ENCODE peak calls at places on chromosome 21, in five cellular contexts. E, G, B, C and O are unnamed samples.

GRCh38 chr21:14116080-14116481 is 94.7 kb downstream of the LIPI start:
- DNase-seq in B (no peak), C (no peak), E (no peak), G (no peak), O (no peak)

GRCh38 chr21:15775981-15776380 is 46.2 kb downstream of the USP25 start:
- DNase-seq in C (peak; percentile 87), B (no peak), E (no peak), G (peak; percentile 75), O (no peak)

GRCh38 chr21:27570306-27570868 is 603.5 kb upstream of the ADAMTS5 start:
- DNase-seq in G (peak; percentile 17), E (no peak), B (no peak), C (peak; percentile 96), O (no peak)

GRCh38 chr21:15298306-15298705 is 233.5 kb upstream of the NRIP1 start:
- DNase-seq in E (no peak), G (no peak), B (no peak), C (no peak), O (no peak)

GRCh38 chr21:18801468-18801867 is 397.9 kb upstream of the TMPRSS15 start:
- DNase-seq in G (no peak), E (no peak), B (no peak), C (no peak), O (peak; percentile 6)

GRCh38 chr21:14451520-14451919 is 68.6 kb upstream of the HSPA13 start:
- DNase-seq in E (no peak), C (no peak), G (no peak), B (no peak), O (no peak)

GRCh38 chr21:46471514-46471913 is 12.8 kb downstream of the DIP2A start:
- DNase-seq in G (no peak), C (no peak), E (no peak), B (no peak), O (no peak)

GRCh38 chr21:25331286-25331685 is 276.0 kb downstream of the MRPL39 start:
- DNase-seq in G (no peak), B (no peak), C (peak; percentile 78), E (no peak), O (no peak)

GRCh38 chr21:18449586-18449985 is 46.0 kb upstream of the TMPRSS15 start:
- DNase-seq in C (no peak), E (no peak), B (no peak), G (no peak), O (no peak)

GRCh38 chr21:46605759-46606426 is 1.0 kb upstream of the S100B start:
- DNase-seq in E (peak; percentile 43), G (no peak), B (no peak), C (no peak), O (no peak)

GRCh38 chr21:15011967-15012366 is 52.8 kb downstream of the NRIP1 start:
- DNase-seq in B (no peak), G (no peak), C (no peak), E (no peak), O (no peak)

GRCh38 chr21:35051287-35051818 is 2.3 kb upstream of the RUNX1 start:
- DNase-seq in B (peak; percentile 43), E (peak; percentile 76), G (peak; percentile 90), C (peak; percentile 91), O (peak; percentile 82)

GRCh38 chr21:26391166-26391565 is 181.9 kb downstream of the CYYR1 start:
- DNase-seq in G (no peak), E (no peak), C (peak; percentile 16), B (no peak), O (no peak)

GRCh38 chr21:31554511-31555022 is 104.9 kb upstream of the SOD1 start:
- DNase-seq in B (no peak), E (no peak), G (peak; percentile 87), C (peak; percentile 48), O (peak; percentile 67)

GRCh38 chr21:15455819-15456462 is 273.8 kb upstream of the USP25 start:
- DNase-seq in G (no peak), E (no peak), B (no peak), C (no peak), O (no peak)

GRCh38 chr21:31564439-31564838 is 95.1 kb upstream of the SOD1 start:
- DNase-seq in B (no peak), C (peak; percentile 45), G (peak; percentile 86), E (no peak), O (no peak)

GRCh38 chr21:31908106-31909031 is 35.5 kb downstream of the HUNK start:
- DNase-seq in C (no peak), E (no peak), G (no peak), B (no peak), O (peak; percentile 80)

GRCh38 chr21:32726742-32727477 is 903 bp downstream of the SYNJ1 start:
- DNase-seq in G (peak; percentile 65), E (no peak), C (peak; percentile 43), B (peak; percentile 11), O (peak; percentile 18)

GRCh38 chr21:21200939-21201610 is 202.9 kb downstream of the NCAM2 start:
- DNase-seq in B (no peak), E (no peak), G (no peak), C (peak; percentile 65), O (no peak)

GRCh38 chr21:15028186-15028585 is 36.6 kb downstream of the NRIP1 start:
- DNase-seq in B (no peak), G (no peak), E (no peak), C (no peak), O (no peak)

GRCh38 chr21:28636988-28637691 is 355.5 kb downstream of the LTN1 start:
- DNase-seq in E (no peak), B (no peak), G (peak; percentile 57), C (peak; percentile 94), O (no peak)

GRCh38 chr21:46060596-46061061 is 37.3 kb upstream of the COL6A2 start:
- DNase-seq in C (peak; percentile 99), G (peak; percentile 99), E (no peak), B (peak; percentile 39), O (peak; percentile 12)

DNA sequence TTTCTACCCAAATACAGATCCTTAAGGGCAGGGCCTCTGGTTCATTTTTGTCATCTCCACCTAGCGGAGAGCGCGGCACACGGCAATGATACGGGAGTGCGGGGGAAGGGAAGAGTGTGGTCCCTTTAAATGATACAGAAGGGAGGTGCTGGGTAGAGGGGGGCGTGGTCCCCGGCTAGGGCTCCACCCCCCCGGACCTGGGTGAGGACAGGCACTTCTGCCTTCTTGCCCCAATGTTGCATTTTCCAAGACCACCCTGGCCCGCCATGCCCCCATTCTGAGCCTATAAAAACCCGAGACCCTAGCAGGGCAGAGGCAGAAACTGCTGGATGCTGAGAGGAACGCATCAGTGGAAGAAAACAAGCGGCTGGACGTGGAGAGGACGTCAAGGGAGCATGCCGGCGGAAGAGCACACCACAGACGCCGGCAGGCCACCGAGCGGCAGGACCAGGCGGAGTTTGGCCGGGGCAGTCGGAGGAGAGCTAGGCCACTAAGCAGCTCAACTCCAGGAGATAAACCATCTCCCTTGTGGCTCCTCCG is 30.0 kb downstream of the LRRC3 start:
- DNase-seq in G (peak; percentile 43), C (peak; percentile 51), E (peak; percentile 39), B (peak; percentile 51), O (peak; percentile 91)
- H3K4me3 ChIP-seq in G (peak overlapping the region; percentile 43), C (peak overlapping the region; percentile 44), E (no peak overlapping the region), B (peak overlapping the region; percentile 64), O (peak overlapping the region; percentile 71)

DNA sequence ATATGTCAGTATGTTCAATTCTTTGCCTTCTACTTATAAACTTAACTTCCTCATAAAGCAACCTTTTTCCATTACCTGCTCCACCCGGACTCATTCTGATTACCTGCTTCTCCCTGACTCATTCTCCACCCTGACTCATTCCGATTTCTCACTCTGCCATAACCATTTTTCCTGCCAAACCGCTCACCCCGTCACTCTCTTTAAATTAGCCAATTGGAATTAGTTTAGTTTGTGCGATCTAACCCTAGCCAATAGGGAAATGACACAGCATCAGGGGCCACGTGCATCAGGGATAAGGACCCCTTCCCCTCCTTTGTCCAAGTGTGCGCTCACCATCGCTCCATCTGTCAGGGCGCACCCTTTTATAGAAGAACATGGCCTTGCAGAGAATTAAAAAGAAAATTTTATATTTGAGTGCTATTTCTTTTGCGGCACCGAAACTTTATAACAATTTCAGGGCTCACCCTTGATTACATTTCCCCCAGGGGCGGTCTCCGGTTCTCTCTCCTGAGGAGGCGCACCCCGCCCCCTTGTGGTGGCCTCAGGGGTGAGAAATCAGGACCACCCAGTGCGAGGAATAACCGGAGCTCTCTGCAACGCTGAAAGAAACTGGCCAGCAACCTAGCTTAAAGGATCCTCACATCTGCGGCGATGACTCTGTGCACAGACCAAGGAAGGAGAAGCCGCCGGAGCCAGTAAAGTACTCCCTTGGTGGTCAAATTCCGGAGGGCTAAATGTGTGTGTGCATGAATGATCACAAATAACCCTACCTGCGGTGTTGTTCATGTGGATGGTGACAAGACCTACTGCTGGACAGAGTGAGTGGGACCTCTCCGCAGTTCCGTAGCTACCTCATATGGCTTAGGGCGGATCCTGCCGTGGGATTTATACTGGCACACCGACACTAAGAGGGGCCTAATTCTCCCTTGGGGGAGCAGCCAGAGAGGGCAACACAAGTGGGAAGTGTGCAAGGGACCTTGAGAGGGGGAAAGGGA is 30.3 kb upstream of the CBR3 start:
- DNase-seq in B (no peak), E (peak; percentile 48), C (peak; percentile 44), G (no peak), O (peak; percentile 43)
- H3K4me3 ChIP-seq in B (no peak overlapping the region), E (no peak overlapping the region), C (no peak overlapping the region), G (peak overlapping the region; percentile 51), O (peak overlapping the region; percentile 60)

DNA sequence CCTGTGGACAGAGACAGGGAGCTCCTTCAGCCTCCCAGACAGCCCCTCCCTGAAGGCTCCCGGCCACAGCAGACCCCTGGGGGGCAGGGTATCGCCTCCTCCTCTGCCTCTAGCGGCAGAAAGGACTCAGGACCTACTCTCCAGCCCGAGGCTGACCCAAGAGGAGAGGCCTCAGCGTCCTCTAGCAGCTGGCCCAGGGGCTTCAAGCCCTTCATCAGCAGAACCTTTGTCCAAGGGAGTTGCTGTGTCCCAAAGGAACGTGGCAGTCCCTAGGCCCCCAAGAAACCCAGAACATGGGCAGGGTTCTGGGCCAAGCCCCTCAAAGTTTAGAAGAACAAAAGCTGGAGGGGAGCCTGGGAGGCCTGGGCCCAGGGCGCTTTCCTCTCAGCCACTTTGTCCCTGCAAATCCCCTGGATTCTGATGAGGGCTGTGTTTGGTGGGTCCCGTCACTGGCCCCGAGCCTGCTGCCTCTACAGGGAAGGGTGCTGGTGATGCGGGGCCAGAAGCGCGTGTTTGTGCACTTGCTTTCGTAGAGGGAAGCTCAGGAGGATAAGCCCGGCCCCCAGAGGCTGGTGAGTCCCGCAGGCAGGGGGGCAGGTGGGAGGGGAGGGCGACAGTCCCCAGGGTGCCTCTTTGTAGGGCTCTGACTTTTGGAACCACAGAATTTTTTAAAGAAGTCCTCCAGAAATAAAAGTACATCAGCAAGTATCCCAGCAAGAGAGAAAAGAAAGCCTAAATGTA is 13.3 kb downstream of the ITGB2 start:
- DNase-seq in C (no peak), G (no peak), E (no peak), B (no peak), O (peak; percentile 85)
- H3K4me3 ChIP-seq in C (no peak overlapping the region), G (peak overlapping the region; percentile 56), E (no peak overlapping the region), B (no peak overlapping the region), O (no peak overlapping the region)

DNA sequence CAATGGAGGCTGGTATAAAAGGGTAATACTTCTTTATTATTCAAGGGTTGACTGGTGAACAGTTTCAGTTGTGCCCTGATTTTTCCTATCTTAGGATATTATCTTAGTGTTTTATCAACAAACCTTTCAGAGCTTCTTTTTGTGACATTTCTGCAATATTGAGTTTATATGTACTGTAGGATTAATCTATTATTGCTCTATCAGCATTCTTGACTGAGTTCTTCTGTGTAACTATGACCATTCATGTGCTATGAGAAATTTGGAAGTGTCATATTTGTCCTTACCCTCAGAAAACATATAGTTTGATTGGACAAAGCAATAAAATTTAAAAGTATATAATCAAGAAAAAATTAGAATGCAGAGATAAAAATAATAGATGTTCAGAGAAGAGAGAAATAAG is 25.5 kb upstream of the MRPS6 start:
- DNase-seq in E (no peak), G (no peak), C (no peak), B (no peak), O (no peak)
- H3K4me3 ChIP-seq in E (no peak overlapping the region), G (no peak overlapping the region), C (no peak overlapping the region), B (no peak overlapping the region), O (no peak overlapping the region)